ENCODE peak calls at places on chromosomes 6 and 20, in six cellular contexts. One of them, this sample, is unnamed.

GRCh38 chr6:118501099-118501498 is 47.0 kb upstream of the PLN start:
- DNase-seq in breast epithelium: no peak
- DNase-seq in prostate gland: no peak
- DNase-seq in heart left ventricle: no peak
- DNase-seq in tibial nerve: no peak
- DNase-seq in endothelial cell of umbilical vein: no peak
- DNase-seq in this sample: no peak

GRCh38 chr6:165820934-165821333 is 157.9 kb upstream of the PDE10A start:
- DNase-seq in breast epithelium: no peak
- DNase-seq in prostate gland: no peak
- DNase-seq in heart left ventricle: no peak
- DNase-seq in tibial nerve: no peak
- DNase-seq in endothelial cell of umbilical vein: no peak
- DNase-seq in this sample: no peak

GRCh38 chr6:106141441-106142237 is 55.5 kb downstream of the PRDM1 start:
- DNase-seq in breast epithelium: no peak
- DNase-seq in prostate gland: no peak
- DNase-seq in heart left ventricle: no peak
- DNase-seq in tibial nerve: no peak
- DNase-seq in endothelial cell of umbilical vein: no peak
- DNase-seq in this sample: no peak

GRCh38 chr6:137766596-137767370 is 100.3 kb upstream of the TNFAIP3 start:
- DNase-seq in breast epithelium: no peak
- DNase-seq in prostate gland: no peak
- DNase-seq in heart left ventricle: no peak
- DNase-seq in tibial nerve: no peak
- DNase-seq in endothelial cell of umbilical vein: no peak
- DNase-seq in this sample: no peak

GRCh38 chr20:43938932-43939761 is 24.5 kb downstream of the TOX2 start:
- DNase-seq in breast epithelium: no peak
- DNase-seq in prostate gland: peak; percentile 42
- DNase-seq in heart left ventricle: peak; percentile 41
- DNase-seq in tibial nerve: peak; percentile 21
- DNase-seq in endothelial cell of umbilical vein: peak; percentile 96
- DNase-seq in this sample: peak; percentile 53

GRCh38 chr6:125508793-125509192 is 207.0 kb upstream of the HDDC2 start:
- DNase-seq in breast epithelium: no peak
- DNase-seq in prostate gland: no peak
- DNase-seq in heart left ventricle: no peak
- DNase-seq in tibial nerve: no peak
- DNase-seq in endothelial cell of umbilical vein: no peak
- DNase-seq in this sample: no peak

GRCh38 chr6:170388113-170388512 is 81.6 kb downstream of the FAM120B start:
- DNase-seq in breast epithelium: no peak
- DNase-seq in prostate gland: no peak
- DNase-seq in heart left ventricle: no peak
- DNase-seq in tibial nerve: no peak
- DNase-seq in endothelial cell of umbilical vein: no peak
- DNase-seq in this sample: no peak

GRCh38 chr6:116969211-116969863 is 92.3 kb downstream of the RFX6 start:
- DNase-seq in breast epithelium: no peak
- DNase-seq in prostate gland: peak; percentile 41
- DNase-seq in heart left ventricle: peak; percentile 15
- DNase-seq in tibial nerve: no peak
- DNase-seq in endothelial cell of umbilical vein: peak; percentile 50
- DNase-seq in this sample: no peak

GRCh38 chr6:72554203-72554564 is 67.7 kb upstream of the KCNQ5 start:
- DNase-seq in breast epithelium: no peak
- DNase-seq in prostate gland: no peak
- DNase-seq in heart left ventricle: no peak
- DNase-seq in tibial nerve: no peak
- DNase-seq in endothelial cell of umbilical vein: no peak
- DNase-seq in this sample: no peak

GRCh38 chr20:44637490-44638372 is 13.8 kb downstream of the ADA start:
- DNase-seq in breast epithelium: no peak
- DNase-seq in prostate gland: no peak
- DNase-seq in heart left ventricle: peak; percentile 82
- DNase-seq in tibial nerve: no peak
- DNase-seq in endothelial cell of umbilical vein: no peak
- DNase-seq in this sample: peak; percentile 92

GRCh38 chr6:128307671-128308070 is 212.7 kb downstream of the PTPRK start:
- DNase-seq in breast epithelium: no peak
- DNase-seq in prostate gland: no peak
- DNase-seq in heart left ventricle: no peak
- DNase-seq in tibial nerve: no peak
- DNase-seq in endothelial cell of umbilical vein: no peak
- DNase-seq in this sample: no peak

DNA sequence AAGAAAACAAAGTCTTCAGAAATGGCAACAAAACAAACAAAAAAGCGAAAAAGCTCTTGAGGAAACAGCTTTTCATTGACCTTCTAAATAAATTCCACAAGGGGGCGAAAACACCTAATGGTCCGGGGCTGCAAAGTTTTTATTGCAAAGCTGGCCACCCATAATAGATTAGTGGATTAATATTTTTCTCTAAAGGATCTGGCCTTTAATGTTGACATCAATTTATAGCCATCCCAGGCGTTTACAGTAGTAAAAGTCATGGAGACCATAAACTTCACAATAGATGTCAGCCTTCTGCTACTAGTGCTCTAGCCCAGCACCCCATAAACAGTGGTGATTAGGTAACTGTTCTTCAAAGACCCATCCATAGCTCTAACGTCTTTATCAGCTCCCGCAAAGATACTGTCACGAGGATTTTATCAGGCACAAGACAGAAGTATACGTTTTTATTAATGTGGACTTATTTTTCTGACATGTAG is 4.8 kb downstream of the CITED2 start:
- DNase-seq in breast epithelium: no peak
- DNase-seq in prostate gland: no peak
- DNase-seq in heart left ventricle: no peak
- DNase-seq in tibial nerve: no peak
- DNase-seq in endothelial cell of umbilical vein: peak; percentile 68
- DNase-seq in this sample: no peak
- H3K4me3 ChIP-seq in breast epithelium: peak overlapping the region; percentile 95
- H3K4me3 ChIP-seq in prostate gland: no peak overlapping the region
- H3K4me3 ChIP-seq in heart left ventricle: peak overlapping the region; percentile 92
- H3K4me3 ChIP-seq in tibial nerve: peak overlapping the region; percentile 92
- H3K4me3 ChIP-seq in endothelial cell of umbilical vein: no peak overlapping the region
- H3K4me3 ChIP-seq in this sample: no peak overlapping the region

GRCh38 chr6:43171284-43172126 is 436 bp downstream of the SRF start:
- DNase-seq in breast epithelium: no peak
- DNase-seq in prostate gland: no peak
- DNase-seq in heart left ventricle: no peak
- DNase-seq in tibial nerve: no peak
- DNase-seq in endothelial cell of umbilical vein: peak; percentile 44
- DNase-seq in this sample: no peak
- TF ChIP-seq CTCF in breast epithelium: peak; percentile 82
- TF ChIP-seq CTCF in prostate gland: peak; percentile 89
- TF ChIP-seq CTCF in heart left ventricle: peak; percentile 88
- TF ChIP-seq CTCF in tibial nerve: peak; percentile 74
- TF ChIP-seq CTCF in endothelial cell of umbilical vein: peak; percentile 57
- TF ChIP-seq CTCF in this sample: no peak

GRCh38 chr6:158795516-158795915 is 23.7 kb downstream of the EZR start:
- DNase-seq in breast epithelium: no peak
- DNase-seq in prostate gland: no peak
- DNase-seq in heart left ventricle: no peak
- DNase-seq in tibial nerve: no peak
- DNase-seq in endothelial cell of umbilical vein: no peak
- DNase-seq in this sample: no peak

GRCh38 chr6:158797331-158798202 is 21.6 kb downstream of the EZR start:
- DNase-seq in breast epithelium: no peak
- DNase-seq in prostate gland: no peak
- DNase-seq in heart left ventricle: no peak
- DNase-seq in tibial nerve: no peak
- DNase-seq in endothelial cell of umbilical vein: no peak
- DNase-seq in this sample: no peak

GRCh38 chr6:158798311-158798710 is 20.9 kb downstream of the EZR start:
- DNase-seq in breast epithelium: no peak
- DNase-seq in prostate gland: no peak
- DNase-seq in heart left ventricle: no peak
- DNase-seq in tibial nerve: no peak
- DNase-seq in endothelial cell of umbilical vein: no peak
- DNase-seq in this sample: peak; percentile 34

GRCh38 chr6:158799051-158799792 is 19.9 kb downstream of the EZR start:
- DNase-seq in breast epithelium: no peak
- DNase-seq in prostate gland: peak; percentile 89
- DNase-seq in heart left ventricle: no peak
- DNase-seq in tibial nerve: no peak
- DNase-seq in endothelial cell of umbilical vein: peak; percentile 85
- DNase-seq in this sample: peak; percentile 79

GRCh38 chr6:158796353-158796752 is 22.8 kb downstream of the EZR start:
- DNase-seq in breast epithelium: no peak
- DNase-seq in prostate gland: no peak
- DNase-seq in heart left ventricle: no peak
- DNase-seq in tibial nerve: no peak
- DNase-seq in endothelial cell of umbilical vein: no peak
- DNase-seq in this sample: no peak
- TF ChIP-seq POLR2A in breast epithelium: no peak
- TF ChIP-seq POLR2A in prostate gland: no peak
- TF ChIP-seq POLR2A in heart left ventricle: no peak
- TF ChIP-seq POLR2A in tibial nerve: no peak
- TF ChIP-seq POLR2A in endothelial cell of umbilical vein: no peak
- TF ChIP-seq POLR2A in this sample: no peak

GRCh38 chr6:146028835-146029572 is at the start of gene GRM1:
- DNase-seq in breast epithelium: no peak
- DNase-seq in prostate gland: no peak
- DNase-seq in heart left ventricle: no peak
- DNase-seq in tibial nerve: no peak
- DNase-seq in endothelial cell of umbilical vein: no peak
- DNase-seq in this sample: no peak

GRCh38 chr6:146027586-146028249 is 1.1 kb upstream of the GRM1 start:
- DNase-seq in breast epithelium: no peak
- DNase-seq in prostate gland: no peak
- DNase-seq in heart left ventricle: no peak
- DNase-seq in tibial nerve: no peak
- DNase-seq in endothelial cell of umbilical vein: no peak
- DNase-seq in this sample: no peak

GRCh38 chr6:146028250-146028789 is 542 bp upstream of the GRM1 start:
- DNase-seq in breast epithelium: no peak
- DNase-seq in prostate gland: peak; percentile 20
- DNase-seq in heart left ventricle: peak; percentile 32
- DNase-seq in tibial nerve: no peak
- DNase-seq in endothelial cell of umbilical vein: peak; percentile 52
- DNase-seq in this sample: peak; percentile 82

GRCh38 chr6:146029573-146030184 is 817 bp downstream of the GRM1 start:
- DNase-seq in breast epithelium: no peak
- DNase-seq in prostate gland: no peak
- DNase-seq in heart left ventricle: no peak
- DNase-seq in tibial nerve: no peak
- DNase-seq in endothelial cell of umbilical vein: no peak
- DNase-seq in this sample: no peak

GRCh38 chr6:146026873-146027272 is 2.0 kb upstream of the GRM1 start:
- DNase-seq in breast epithelium: no peak
- DNase-seq in prostate gland: no peak
- DNase-seq in heart left ventricle: no peak
- DNase-seq in tibial nerve: no peak
- DNase-seq in endothelial cell of umbilical vein: no peak
- DNase-seq in this sample: no peak
- H3K4me3 ChIP-seq in breast epithelium: no peak overlapping the region
- H3K4me3 ChIP-seq in prostate gland: no peak overlapping the region
- H3K4me3 ChIP-seq in heart left ventricle: no peak overlapping the region
- H3K4me3 ChIP-seq in tibial nerve: no peak overlapping the region
- H3K4me3 ChIP-seq in endothelial cell of umbilical vein: no peak overlapping the region
- H3K4me3 ChIP-seq in this sample: no peak overlapping the region

DNA sequence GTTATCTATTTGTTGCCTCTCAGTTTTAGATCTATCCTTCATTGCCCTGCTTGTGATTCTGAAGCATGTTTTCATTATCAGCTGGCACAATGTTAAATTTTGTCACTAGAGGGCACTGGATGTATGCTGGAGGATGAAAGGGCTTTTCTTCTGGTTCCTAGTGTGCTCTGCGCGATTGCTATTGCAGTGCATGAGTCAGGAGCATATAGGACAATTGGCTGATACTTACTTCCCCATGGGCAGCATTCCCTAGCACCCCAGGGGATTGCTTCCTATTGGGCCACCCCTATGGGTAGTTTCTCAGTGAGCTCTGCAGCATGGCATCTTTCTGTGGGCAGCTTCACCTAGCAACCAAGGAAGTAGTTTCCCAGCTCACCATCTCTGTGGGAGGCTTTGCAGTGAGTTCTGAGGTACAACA is 280.3 kb upstream of the SYNCRIP start:
- DNase-seq in breast epithelium: no peak
- DNase-seq in prostate gland: peak; percentile 29
- DNase-seq in heart left ventricle: no peak
- DNase-seq in tibial nerve: no peak
- DNase-seq in endothelial cell of umbilical vein: peak; percentile 53
- DNase-seq in this sample: peak; percentile 68
- TF ChIP-seq CTCF in breast epithelium: peak; percentile 30
- TF ChIP-seq CTCF in prostate gland: peak; percentile 56
- TF ChIP-seq CTCF in heart left ventricle: peak; percentile 49
- TF ChIP-seq CTCF in tibial nerve: peak; percentile 35
- TF ChIP-seq CTCF in endothelial cell of umbilical vein: peak; percentile 60
- TF ChIP-seq CTCF in this sample: no peak

GRCh38 chr20:653590-654426 is 808 bp upstream of the SRXN1 start:
- DNase-seq in breast epithelium: no peak
- DNase-seq in prostate gland: no peak
- DNase-seq in heart left ventricle: no peak
- DNase-seq in tibial nerve: no peak
- DNase-seq in endothelial cell of umbilical vein: no peak
- DNase-seq in this sample: no peak

GRCh38 chr20:651713-652610 is 1.0 kb downstream of the SRXN1 start:
- DNase-seq in breast epithelium: no peak
- DNase-seq in prostate gland: no peak
- DNase-seq in heart left ventricle: no peak
- DNase-seq in tibial nerve: no peak
- DNase-seq in endothelial cell of umbilical vein: no peak
- DNase-seq in this sample: no peak

GRCh38 chr20:654427-654770 is 1.4 kb upstream of the SRXN1 start:
- DNase-seq in breast epithelium: no peak
- DNase-seq in prostate gland: no peak
- DNase-seq in heart left ventricle: no peak
- DNase-seq in tibial nerve: no peak
- DNase-seq in endothelial cell of umbilical vein: no peak
- DNase-seq in this sample: no peak

GRCh38 chr20:652611-653109 is 340 bp downstream of the SRXN1 start:
- DNase-seq in breast epithelium: no peak
- DNase-seq in prostate gland: no peak
- DNase-seq in heart left ventricle: no peak
- DNase-seq in tibial nerve: no peak
- DNase-seq in endothelial cell of umbilical vein: peak; percentile 35
- DNase-seq in this sample: no peak

DNA sequence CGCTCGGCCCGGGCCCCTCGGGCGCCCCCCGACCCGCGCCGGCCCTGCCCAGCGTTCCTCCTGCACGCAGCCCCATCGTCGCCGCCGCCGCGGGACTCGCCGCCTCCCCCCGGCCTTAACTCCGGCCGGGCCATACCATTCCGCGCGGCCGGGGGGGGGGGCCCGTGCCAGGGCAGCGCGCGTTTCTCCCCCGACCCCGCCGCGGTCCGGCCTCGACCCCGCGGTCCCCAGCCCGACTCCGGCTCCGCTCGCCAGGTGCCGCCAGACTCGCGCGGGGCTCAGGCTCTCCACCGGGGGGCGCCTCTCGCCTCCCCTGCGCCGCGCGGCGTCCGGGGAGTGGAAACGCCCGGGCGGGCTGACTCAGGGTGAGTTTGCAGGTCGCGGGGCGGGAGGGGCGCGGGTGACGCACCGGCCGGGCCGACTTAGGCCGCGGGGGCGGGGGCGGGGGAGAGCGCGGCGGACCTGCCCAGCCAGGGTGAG is at the start of gene SRXN1:
- DNase-seq in breast epithelium: peak; percentile 82
- DNase-seq in prostate gland: peak; percentile 85
- DNase-seq in heart left ventricle: peak; percentile 94
- DNase-seq in tibial nerve: peak; percentile 77
- DNase-seq in endothelial cell of umbilical vein: peak; percentile 87
- DNase-seq in this sample: peak; percentile 97
- TF ChIP-seq POLR2A in breast epithelium: no peak
- TF ChIP-seq POLR2A in prostate gland: peak; percentile 11
- TF ChIP-seq POLR2A in heart left ventricle: peak; percentile 46
- TF ChIP-seq POLR2A in tibial nerve: peak; percentile 47
- TF ChIP-seq POLR2A in endothelial cell of umbilical vein: peak; percentile 76
- TF ChIP-seq POLR2A in this sample: no peak

GRCh38 chr6:42821846-42822245 is 40.0 kb downstream of the BICRAL start:
- DNase-seq in breast epithelium: no peak
- DNase-seq in prostate gland: no peak
- DNase-seq in heart left ventricle: no peak
- DNase-seq in tibial nerve: no peak
- DNase-seq in endothelial cell of umbilical vein: no peak
- DNase-seq in this sample: no peak
- H3K4me3 ChIP-seq in breast epithelium: no peak overlapping the region
- H3K4me3 ChIP-seq in prostate gland: no peak overlapping the region
- H3K4me3 ChIP-seq in heart left ventricle: no peak overlapping the region
- H3K4me3 ChIP-seq in tibial nerve: peak overlapping the region; percentile 32
- H3K4me3 ChIP-seq in endothelial cell of umbilical vein: no peak overlapping the region
- H3K4me3 ChIP-seq in this sample: no peak overlapping the region

This sample was measured in lower leg skin.